ENCODE peak calls at places on chromosomes 7 and 10, in ten cellular contexts. Q is osteoblast, B is PC-3, M is mammary epithelial cell, V is GM23248, R is neural progenitor cell, J is H9, H is GM23338, K is astrocyte, P is H1. Z is an unnamed sample. For H4K20me1, the result is how much of the 10 kb centered on the place peaks cover.

GRCh38 chr7:105677803-105678583 is 96.7 kb upstream of the EFCAB10 start:
- DNase-seq in P (no peak), H (no peak), B (no peak), R (no peak), M (no peak), V (peak), J (no peak), Q (no peak), K (no peak), Z (peak)

GRCh38 chr7:117993377-117994003 is 120.2 kb upstream of the CTTNBP2 start:
- DNase-seq in M (peak), P (peak), B (peak), K (peak), Q (no peak), J (peak), H (peak), R (peak), V (peak), Z (peak)

GRCh38 chr7:31408120-31408729 is 67.7 kb upstream of the NEUROD6 start:
- DNase-seq in V (peak), K (peak), H (no peak), Q (peak), B (peak), P (no peak), J (no peak), M (peak), R (no peak), Z (no peak)

GRCh38 chr10:17454181-17454800 is at the start of gene ST8SIA6:
- DNase-seq in J (peak), K (peak), V (peak), R (peak), B (peak), P (no peak), M (peak), Q (peak), H (peak), Z (no peak)

GRCh38 chr7:132117181-132117580 is 459.1 kb downstream of the PLXNA4 start:
- DNase-seq in Q (no peak), B (peak), K (peak), M (peak), H (no peak), V (peak), P (no peak), R (no peak), J (no peak), Z (no peak)

GRCh38 chr7:43721193-43721806 is 8.0 kb downstream of the COA1 start:
- DNase-seq in R (peak), K (peak), M (no peak), J (no peak), H (peak), B (peak), V (peak), Q (no peak), P (no peak), Z (peak)

GRCh38 chr10:50544857-50545429 is 78.8 kb downstream of the SGMS1 start:
- DNase-seq in B (no peak), V (no peak), P (no peak), K (no peak), M (no peak), Q (no peak), H (no peak), J (no peak), R (no peak), Z (no peak)

GRCh38 chr7:141649865-141650499 is 52.0 kb downstream of the DENND11 start:
- DNase-seq in H (peak), R (peak), P (peak), M (peak), K (peak), B (peak), Q (peak), J (peak), V (peak), Z (peak)

GRCh38 chr7:28002638-28003037 is 178.0 kb downstream of the JAZF1 start:
- DNase-seq in V (peak), H (peak), K (no peak), P (no peak), B (peak), M (peak), Q (no peak), J (no peak), R (no peak), Z (peak)

GRCh38 chr7:137771273-137771672 is 75.5 kb downstream of the DGKI start:
- DNase-seq in P (no peak), H (no peak), V (no peak), Q (no peak), K (no peak), M (no peak), B (no peak), J (no peak), R (no peak), Z (no peak)

GRCh38 chr10:122532601-122533266 is 27.8 kb upstream of the DMBT1 start:
- DNase-seq in V (no peak), K (no peak), B (no peak), R (no peak), Q (no peak), J (no peak), H (no peak), M (no peak), P (no peak), Z (no peak)
- H4K20me1 ChIP-seq in V (under half), K (under half), B (under half), R (under half), Q (under half), J (under half), H (under half), M (under half), P (under half), Z (under half)

GRCh38 chr10:102503264-102504178 is at the start of gene SUFU:
- DNase-seq in B (peak), K (peak), P (peak), J (peak), Q (peak), V (peak), M (peak), H (peak), R (peak), Z (peak)
- H4K20me1 ChIP-seq in B (under half), K (half or more), P (under half), J (under half), Q (half or more), V (under half), M (under half), H (under half), R (half or more), Z (under half)

GRCh38 chr10:35466170-35466569 is 129.9 kb downstream of the CCNY start:
- DNase-seq in P (no peak), J (no peak), V (no peak), H (no peak), Q (no peak), M (no peak), R (no peak), B (no peak), K (no peak), Z (no peak)
- H4K20me1 ChIP-seq in P (under half), J (under half), V (under half), H (under half), Q (half or more), M (under half), R (half or more), B (half or more), K (half or more), Z (under half)

GRCh38 chr7:1229956-1230355 is 2.7 kb upstream of the UNCX start:
- DNase-seq in P (no peak), K (no peak), Q (peak), M (no peak), J (peak), R (peak), B (no peak), V (no peak), H (peak), Z (no peak)
- H4K20me1 ChIP-seq in P (under half), K (under half), Q (under half), M (under half), J (under half), R (half or more), B (under half), V (under half), H (under half), Z (under half)

GRCh38 chr10:7297094-7297493 is 113.7 kb downstream of the SFMBT2 start:
- DNase-seq in K (no peak), R (no peak), Q (no peak), J (no peak), P (no peak), V (no peak), M (no peak), H (no peak), B (no peak), Z (no peak)

GRCh38 chr10:7300327-7300726 is 110.5 kb downstream of the SFMBT2 start:
- DNase-seq in K (peak), P (no peak), Q (no peak), H (no peak), B (peak), V (peak), J (no peak), R (no peak), M (peak), Z (no peak)

GRCh38 chr10:7298495-7298894 is 112.3 kb downstream of the SFMBT2 start:
- DNase-seq in Q (no peak), R (no peak), V (no peak), K (no peak), B (no peak), M (no peak), J (no peak), P (no peak), H (no peak), Z (no peak)

GRCh38 chr10:7293378-7293920 is 117.4 kb downstream of the SFMBT2 start:
- DNase-seq in Q (no peak), R (no peak), P (no peak), H (no peak), K (no peak), J (no peak), V (no peak), M (no peak), B (no peak), Z (peak)

DNA sequence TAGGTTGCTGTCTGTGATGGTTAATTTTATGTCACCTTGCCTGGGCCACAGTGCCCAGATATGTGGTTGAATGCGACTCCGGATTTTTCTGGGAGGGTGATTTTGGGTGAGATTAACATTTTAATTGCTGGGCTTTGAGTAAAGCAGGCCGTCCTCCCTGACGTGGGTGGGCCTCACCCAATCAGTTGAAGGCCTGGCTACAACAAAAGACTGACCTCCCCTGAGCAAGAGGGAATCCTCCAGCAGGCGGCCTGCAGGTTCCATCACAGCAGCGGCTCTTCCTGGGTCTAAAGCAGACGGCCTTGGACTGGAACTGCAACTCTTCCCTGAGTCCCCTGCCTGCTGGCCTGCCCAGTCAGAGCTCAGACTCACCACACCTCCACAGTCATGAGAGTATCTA is 114.2 kb downstream of the SFMBT2 start:
- DNase-seq in H (no peak), M (no peak), V (no peak), B (no peak), P (no peak), J (no peak), Q (no peak), R (no peak), K (no peak), Z (no peak)
- H4K20me1 ChIP-seq in H (under half), M (under half), V (under half), B (under half), P (under half), J (under half), Q (under half), R (under half), K (under half), Z (under half)

GRCh38 chr10:4016214-4016740 is 231.3 kb upstream of the KLF6 start:
- DNase-seq in H (no peak), Q (no peak), V (no peak), R (no peak), B (no peak), K (no peak), M (no peak), P (no peak), J (no peak), Z (no peak)
- H4K20me1 ChIP-seq in H (under half), Q (under half), V (under half), R (under half), B (under half), K (under half), M (under half), P (under half), J (under half), Z (under half)

GRCh38 chr10:129562487-129562886 is 95.4 kb downstream of the MGMT start:
- DNase-seq in R (no peak), K (no peak), H (no peak), P (no peak), B (no peak), M (no peak), J (no peak), V (no peak), Q (no peak), Z (no peak)

GRCh38 chr10:129570185-129570584 is 103.1 kb downstream of the MGMT start:
- DNase-seq in J (no peak), H (no peak), K (no peak), R (no peak), P (no peak), Q (no peak), B (no peak), V (no peak), M (no peak), Z (no peak)

GRCh38 chr10:129568562-129569344 is 101.7 kb downstream of the MGMT start:
- DNase-seq in R (no peak), H (no peak), J (no peak), M (no peak), V (no peak), K (no peak), Q (no peak), P (no peak), B (no peak), Z (no peak)

GRCh38 chr10:129560355-129560754 is 93.3 kb downstream of the MGMT start:
- DNase-seq in H (no peak), R (no peak), K (no peak), J (no peak), P (no peak), M (no peak), B (no peak), Q (no peak), V (no peak), Z (no peak)

DNA sequence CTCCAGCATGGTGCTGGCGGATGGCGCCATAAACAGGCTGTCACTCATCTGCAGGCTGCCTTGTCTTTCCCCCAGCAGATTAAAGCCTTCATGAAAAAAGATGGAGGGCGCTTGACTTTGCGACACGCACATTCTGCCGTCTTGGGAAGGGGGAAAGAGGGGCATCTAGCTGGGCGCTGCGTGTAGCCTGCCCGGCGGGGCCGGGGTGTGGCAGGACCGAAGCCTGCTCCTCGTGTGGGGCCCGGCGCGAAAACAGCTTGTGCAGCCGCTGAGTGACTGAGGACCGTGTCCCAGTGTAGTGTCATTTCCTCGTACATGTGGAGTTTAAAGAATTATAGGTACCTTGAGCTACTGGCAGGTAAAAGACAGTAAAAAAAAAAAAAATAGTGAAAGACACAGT is 97.9 kb downstream of the MGMT start:
- DNase-seq in V (no peak), R (no peak), K (no peak), H (no peak), M (no peak), Q (no peak), P (no peak), J (no peak), B (no peak), Z (no peak)
- H4K20me1 ChIP-seq in V (under half), R (under half), K (under half), H (under half), M (under half), Q (under half), P (under half), J (under half), B (under half), Z (under half)

DNA sequence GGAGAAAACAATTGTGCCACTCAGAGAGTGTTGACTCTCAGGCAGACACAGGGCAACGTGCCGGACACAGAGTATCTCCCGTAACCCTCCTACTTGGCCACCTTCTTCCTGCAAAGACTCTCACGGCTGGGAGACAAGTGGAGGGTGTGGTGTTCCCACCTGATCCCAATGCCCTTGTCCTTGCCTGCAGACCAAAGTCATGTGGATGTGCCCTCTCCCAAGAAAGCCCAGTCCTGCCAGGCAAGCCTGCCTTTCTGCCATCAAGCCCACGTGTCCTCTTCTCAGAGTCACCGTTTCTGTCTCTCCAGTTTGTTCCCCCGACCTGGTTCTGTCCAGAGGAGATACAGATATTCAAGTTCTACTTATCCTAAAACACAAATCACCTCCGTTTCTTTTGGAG is 723 bp downstream of the PNLIPRP2 start:
- DNase-seq in R (no peak), M (no peak), H (no peak), K (no peak), P (no peak), B (no peak), Q (no peak), J (no peak), V (no peak), Z (no peak)
- H4K20me1 ChIP-seq in R (under half), M (under half), H (under half), K (under half), P (under half), B (under half), Q (under half), J (under half), V (under half), Z (under half)

DNA sequence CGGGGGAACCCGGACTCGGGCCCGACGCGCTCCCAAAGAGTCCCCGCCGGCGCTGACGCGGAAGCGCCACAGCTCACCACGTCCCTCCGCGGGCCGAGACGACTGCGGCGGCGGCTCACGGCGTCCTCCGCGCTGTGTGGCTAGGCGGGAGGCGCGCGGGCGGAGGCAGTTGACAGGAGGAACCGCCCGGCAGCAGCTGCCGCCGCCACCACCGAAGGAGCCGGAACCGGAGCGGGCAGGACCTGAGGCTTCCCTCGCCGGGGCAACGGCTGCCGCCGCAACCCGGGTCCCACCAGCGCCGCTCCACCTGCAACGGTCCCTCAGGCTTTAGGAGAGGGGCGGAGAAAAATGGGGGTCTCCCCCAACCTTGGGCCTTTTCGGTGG is 334 bp downstream of the ZNF800 start:
- DNase-seq in Q (peak), R (peak), J (no peak), M (peak), H (peak), B (peak), K (peak), V (peak), P (no peak), Z (peak)
- H4K20me1 ChIP-seq in Q (under half), R (under half), J (under half), M (under half), H (under half), B (under half), K (under half), V (under half), P (under half), Z (under half)

Z was measured in Karpas-422.